ENCODE peak calls at places on chromosomes 16 and 17, in five cellular contexts. One of them, this sample, is unnamed.

GRCh38 chr17:57944796-57945362 is 10.3 kb downstream of the CUEDC1 start:
- DNase-seq in neuronal stem cell: no peak
- DNase-seq in mesenchymal stem cell: peak
- DNase-seq in IMR-90: no peak
- DNase-seq in mesendoderm: no peak
- DNase-seq in this sample: no peak

GRCh38 chr16:66926171-66926570 is 836 bp upstream of the RRAD start:
- DNase-seq in IMR-90: no peak
- DNase-seq in mesendoderm: no peak
- DNase-seq in neuronal stem cell: no peak
- DNase-seq in mesenchymal stem cell: peak
- DNase-seq in this sample: no peak

GRCh38 chr16:14101415-14101814 is 30.3 kb downstream of the MRTFB start:
- DNase-seq in IMR-90: no peak
- DNase-seq in neuronal stem cell: no peak
- DNase-seq in mesendoderm: no peak
- DNase-seq in mesenchymal stem cell: no peak
- DNase-seq in this sample: no peak

GRCh38 chr17:2337152-2337810 is at the start of gene SGSM2:
- DNase-seq in neuronal stem cell: peak
- DNase-seq in IMR-90: peak
- DNase-seq in mesenchymal stem cell: peak
- DNase-seq in mesendoderm: peak
- DNase-seq in this sample: peak

GRCh38 chr16:12178251-12178990 is 201.9 kb downstream of the SNX29 start:
- DNase-seq in mesendoderm: no peak
- DNase-seq in neuronal stem cell: no peak
- DNase-seq in IMR-90: peak
- DNase-seq in mesenchymal stem cell: peak
- DNase-seq in this sample: no peak

GRCh38 chr17:7807206-7807605 is 26.8 kb upstream of the KDM6B start:
- DNase-seq in mesenchymal stem cell: no peak
- DNase-seq in neuronal stem cell: no peak
- DNase-seq in mesendoderm: no peak
- DNase-seq in IMR-90: no peak
- DNase-seq in this sample: no peak

GRCh38 chr16:73951541-73951940 is 345.1 kb upstream of the PSMD7 start:
- DNase-seq in mesenchymal stem cell: no peak
- DNase-seq in IMR-90: peak
- DNase-seq in neuronal stem cell: no peak
- DNase-seq in mesendoderm: no peak
- DNase-seq in this sample: no peak

GRCh38 chr16:381788-382717 is at the start of gene PGAP6:
- DNase-seq in IMR-90: peak
- DNase-seq in mesendoderm: no peak
- DNase-seq in mesenchymal stem cell: peak
- DNase-seq in neuronal stem cell: no peak
- DNase-seq in this sample: no peak

GRCh38 chr16:72938426-72939164 is 109.3 kb downstream of the ZFHX3 start:
- DNase-seq in neuronal stem cell: no peak
- DNase-seq in IMR-90: peak
- DNase-seq in mesenchymal stem cell: peak
- DNase-seq in mesendoderm: no peak
- DNase-seq in this sample: no peak

GRCh38 chr16:81866820-81867440 is 87.8 kb downstream of the PLCG2 start:
- DNase-seq in mesendoderm: no peak
- DNase-seq in neuronal stem cell: no peak
- DNase-seq in mesenchymal stem cell: no peak
- DNase-seq in IMR-90: no peak
- DNase-seq in this sample: no peak

GRCh38 chr16:57906385-57907316 is 64.3 kb downstream of the CNGB1 start:
- DNase-seq in neuronal stem cell: peak
- DNase-seq in IMR-90: no peak
- DNase-seq in mesenchymal stem cell: no peak
- DNase-seq in mesendoderm: no peak
- DNase-seq in this sample: peak
- H2BK5ac ChIP-seq in neuronal stem cell: no peak
- H2BK5ac ChIP-seq in IMR-90: no peak
- H2BK5ac ChIP-seq in mesenchymal stem cell: no peak
- H2BK5ac ChIP-seq in mesendoderm: no peak
- H2BK5ac ChIP-seq in this sample: no peak

GRCh38 chr16:22633794-22634193 is 123.1 kb downstream of the NPIPB5 start:
- DNase-seq in mesenchymal stem cell: no peak
- DNase-seq in IMR-90: no peak
- DNase-seq in mesendoderm: peak
- DNase-seq in neuronal stem cell: no peak
- DNase-seq in this sample: no peak
- H2BK15ac ChIP-seq in mesenchymal stem cell: no peak
- H2BK15ac ChIP-seq in IMR-90: no peak
- H2BK15ac ChIP-seq in mesendoderm: no peak
- H2BK15ac ChIP-seq in neuronal stem cell: no peak
- H2BK15ac ChIP-seq in this sample: no peak

GRCh38 chr17:75945202-75945601 is 4.4 kb upstream of the FBF1 start:
- DNase-seq in IMR-90: no peak
- DNase-seq in mesenchymal stem cell: no peak
- DNase-seq in mesendoderm: no peak
- DNase-seq in neuronal stem cell: no peak
- DNase-seq in this sample: no peak
- H2BK5ac ChIP-seq in IMR-90: no peak
- H2BK5ac ChIP-seq in mesenchymal stem cell: no peak
- H2BK5ac ChIP-seq in mesendoderm: no peak
- H2BK5ac ChIP-seq in neuronal stem cell: no peak
- H2BK5ac ChIP-seq in this sample: no peak

DNA sequence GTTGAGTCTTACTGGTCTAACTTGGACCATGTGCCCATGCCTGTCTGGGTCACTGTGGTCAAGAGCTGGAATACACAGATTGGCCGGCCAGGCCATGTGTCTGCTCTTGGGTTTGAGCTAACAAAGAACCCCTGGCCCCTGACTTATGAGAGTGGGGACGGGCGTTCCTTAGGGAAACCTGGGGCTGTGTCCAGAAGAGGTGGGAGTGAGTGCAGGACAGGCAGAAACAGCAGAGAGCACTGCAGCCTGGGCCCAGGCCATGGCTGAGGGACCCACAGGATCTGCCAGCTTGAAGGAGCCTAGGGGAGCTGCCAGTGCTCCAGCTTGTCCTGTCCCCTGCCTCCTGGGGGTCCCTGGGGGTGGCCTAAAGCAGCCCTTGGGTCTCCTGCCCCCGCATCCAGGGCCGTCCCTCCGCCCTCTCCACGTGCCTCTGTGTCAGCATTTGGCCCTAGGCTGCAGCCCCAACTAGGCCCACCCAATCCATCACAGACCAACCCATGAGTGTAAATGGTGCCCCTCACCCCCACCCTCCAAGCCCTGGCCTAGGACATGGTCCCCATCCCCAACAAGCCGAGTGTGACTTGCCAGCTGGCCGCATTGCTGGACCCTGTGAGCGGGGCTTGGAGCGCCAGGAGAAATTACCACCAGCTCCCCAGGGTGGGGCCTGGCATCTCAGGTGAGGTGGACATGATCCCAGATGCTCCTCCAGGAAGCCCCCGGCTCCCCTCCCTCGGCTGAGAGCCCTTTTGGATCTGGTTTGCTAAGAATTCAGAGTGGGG is 12.5 kb upstream of the DRC7 start:
- DNase-seq in IMR-90: no peak
- DNase-seq in neuronal stem cell: no peak
- DNase-seq in mesenchymal stem cell: no peak
- DNase-seq in mesendoderm: no peak
- DNase-seq in this sample: no peak
- H2BK15ac ChIP-seq in IMR-90: no peak
- H2BK15ac ChIP-seq in neuronal stem cell: no peak
- H2BK15ac ChIP-seq in mesenchymal stem cell: no peak
- H2BK15ac ChIP-seq in mesendoderm: no peak
- H2BK15ac ChIP-seq in this sample: no peak

DNA sequence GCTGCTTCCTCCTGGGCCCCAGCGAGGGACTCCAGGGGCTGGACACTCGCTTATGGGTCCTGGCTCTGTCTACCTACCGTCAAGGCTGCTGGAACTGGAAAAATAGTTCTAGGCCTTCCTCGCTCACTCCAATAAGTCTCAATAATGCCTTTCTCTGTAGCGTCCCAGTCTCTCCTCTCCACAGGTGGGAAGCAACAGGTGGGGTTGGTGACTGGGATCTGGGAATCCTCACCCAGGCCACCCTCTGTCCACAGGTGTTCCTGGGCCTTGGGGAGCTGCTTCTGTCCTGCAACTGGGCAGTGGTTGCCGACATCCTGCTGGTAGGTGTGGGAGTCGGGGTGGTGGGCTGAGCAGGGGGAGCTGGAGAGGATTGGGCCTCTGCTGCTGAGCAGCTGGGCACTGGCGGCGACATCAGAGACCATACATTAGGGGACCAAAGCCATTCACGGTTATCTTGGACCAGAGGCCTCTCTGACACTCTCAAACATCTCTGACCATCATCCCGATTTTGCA is 20.3 kb upstream of the SPNS2 start:
- DNase-seq in IMR-90: no peak
- DNase-seq in neuronal stem cell: no peak
- DNase-seq in mesendoderm: no peak
- DNase-seq in mesenchymal stem cell: no peak
- DNase-seq in this sample: no peak
- H2BK5ac ChIP-seq in IMR-90: no peak
- H2BK5ac ChIP-seq in neuronal stem cell: peak
- H2BK5ac ChIP-seq in mesendoderm: no peak
- H2BK5ac ChIP-seq in mesenchymal stem cell: no peak
- H2BK5ac ChIP-seq in this sample: no peak

DNA sequence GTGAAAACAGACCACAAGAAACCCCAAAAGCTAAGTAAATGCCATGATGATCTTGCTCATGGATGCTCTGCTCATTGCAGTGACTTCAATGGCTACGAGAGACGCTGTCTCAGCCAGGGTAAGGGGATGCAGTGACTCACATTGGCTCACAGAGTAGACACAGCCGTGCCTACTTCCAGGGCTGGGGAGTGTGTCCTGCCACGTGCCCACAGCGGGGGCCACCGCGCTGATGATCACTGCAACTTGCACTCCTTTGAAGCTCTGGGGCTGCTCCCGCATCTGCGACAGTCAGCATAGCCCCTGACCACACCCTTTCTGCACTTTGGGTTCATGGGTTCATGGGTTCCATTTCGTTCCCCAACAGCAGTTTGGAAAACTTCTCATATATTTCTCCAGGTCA is 231.4 kb upstream of the RPL38 start:
- DNase-seq in neuronal stem cell: no peak
- DNase-seq in mesenchymal stem cell: no peak
- DNase-seq in mesendoderm: no peak
- DNase-seq in IMR-90: no peak
- DNase-seq in this sample: no peak
- H2BK15ac ChIP-seq in neuronal stem cell: no peak
- H2BK15ac ChIP-seq in mesenchymal stem cell: no peak
- H2BK15ac ChIP-seq in mesendoderm: no peak
- H2BK15ac ChIP-seq in IMR-90: no peak
- H2BK15ac ChIP-seq in this sample: no peak

GRCh38 chr17:3754458-3755334 is 31.0 kb downstream of the HASPIN start:
- DNase-seq in mesenchymal stem cell: no peak
- DNase-seq in IMR-90: no peak
- DNase-seq in mesendoderm: peak
- DNase-seq in neuronal stem cell: peak
- DNase-seq in this sample: peak
- H2BK5ac ChIP-seq in mesenchymal stem cell: no peak
- H2BK5ac ChIP-seq in IMR-90: no peak
- H2BK5ac ChIP-seq in mesendoderm: no peak
- H2BK5ac ChIP-seq in neuronal stem cell: peak
- H2BK5ac ChIP-seq in this sample: no peak

GRCh38 chr16:56681939-56682702 is at the start of gene MT1X:
- DNase-seq in IMR-90: peak
- DNase-seq in mesenchymal stem cell: peak
- DNase-seq in mesendoderm: peak
- DNase-seq in neuronal stem cell: peak
- DNase-seq in this sample: peak

GRCh38 chr16:56683424-56684162 is 1.3 kb downstream of the MT1X start:
- DNase-seq in IMR-90: no peak
- DNase-seq in mesendoderm: no peak
- DNase-seq in neuronal stem cell: no peak
- DNase-seq in mesenchymal stem cell: no peak
- DNase-seq in this sample: no peak

GRCh38 chr16:56684926-56685590 is 2.8 kb downstream of the MT1X start:
- DNase-seq in mesenchymal stem cell: no peak
- DNase-seq in IMR-90: no peak
- DNase-seq in neuronal stem cell: no peak
- DNase-seq in mesendoderm: no peak
- DNase-seq in this sample: no peak

GRCh38 chr16:56684256-56684925 is 2.1 kb downstream of the MT1X start:
- DNase-seq in mesendoderm: no peak
- DNase-seq in IMR-90: no peak
- DNase-seq in mesenchymal stem cell: no peak
- DNase-seq in neuronal stem cell: no peak
- DNase-seq in this sample: no peak

DNA sequence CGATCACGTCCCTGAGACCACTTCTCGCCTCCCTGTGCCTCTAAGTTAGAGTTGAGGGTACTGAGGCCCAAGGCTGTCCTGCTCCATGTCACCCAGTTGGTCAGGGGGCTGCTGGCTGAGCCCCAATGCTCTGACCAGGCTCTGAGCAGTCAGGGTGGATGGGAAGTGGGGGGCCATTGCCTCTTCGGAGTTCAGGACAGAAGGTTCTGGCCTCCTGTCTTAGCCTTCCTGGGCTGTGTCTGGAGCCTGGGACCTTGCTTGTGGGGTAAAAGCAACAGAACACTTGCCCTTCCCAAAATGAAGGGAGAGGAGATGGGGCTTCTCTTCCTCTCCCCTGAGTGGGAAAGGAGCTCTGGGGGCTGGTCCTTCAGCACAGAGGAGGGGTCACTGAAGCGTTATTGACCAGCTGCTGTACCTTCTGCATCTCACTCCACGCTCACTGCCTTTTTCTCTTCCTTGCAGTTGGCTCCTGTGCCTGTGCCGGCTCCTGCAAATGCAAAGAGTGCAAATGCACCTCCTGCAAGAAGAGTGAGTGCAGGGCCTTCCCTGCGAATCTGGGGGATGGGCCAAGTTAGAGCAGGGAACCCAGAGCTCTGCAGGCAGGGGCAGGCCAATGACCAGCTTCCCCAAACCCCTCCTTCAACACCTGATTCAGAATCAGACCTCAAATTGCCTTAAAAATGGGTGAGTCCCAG is 580 bp downstream of the MT1X start:
- DNase-seq in IMR-90: no peak
- DNase-seq in neuronal stem cell: no peak
- DNase-seq in mesenchymal stem cell: no peak
- DNase-seq in mesendoderm: no peak
- DNase-seq in this sample: no peak
- H2BK15ac ChIP-seq in IMR-90: no peak
- H2BK15ac ChIP-seq in neuronal stem cell: peak
- H2BK15ac ChIP-seq in mesenchymal stem cell: no peak
- H2BK15ac ChIP-seq in mesendoderm: no peak
- H2BK15ac ChIP-seq in this sample: no peak

This sample was measured in H9.